ENCODE peak calls at places on chromosomes 6 and 20, in four cellular contexts. S, D, H and Y are unnamed samples.

GRCh38 chr20:63963348-63963741 is 6.4 kb downstream of the ZNF512B start:
- DNase-seq in D (no peak), H (peak; percentile 24), S (no peak), Y (no peak)

GRCh38 chr6:64145658-64146057 is 510.1 kb downstream of the PHF3 start:
- DNase-seq in D (no peak), S (no peak), H (no peak), Y (no peak)

GRCh38 chr6:99933129-99933528 is 60.9 kb downstream of the MCHR2 start:
- DNase-seq in S (no peak), H (no peak), D (no peak), Y (no peak)

GRCh38 chr6:10248378-10248843 is 166.5 kb downstream of the TFAP2A start:
- DNase-seq in D (no peak), H (no peak), S (no peak), Y (no peak)

GRCh38 chr6:3075522-3076113 is 7.3 kb downstream of the RIPK1 start:
- DNase-seq in D (no peak), S (no peak), H (no peak), Y (no peak)

GRCh38 chr6:20755631-20756030 is 221.4 kb downstream of the CDKAL1 start:
- DNase-seq in D (no peak), S (no peak), H (no peak), Y (no peak)

GRCh38 chr20:18906046-18906445 is 92.5 kb downstream of the SCP2D1 start:
- DNase-seq in S (no peak), H (no peak), D (no peak), Y (no peak)

GRCh38 chr6:43457643-43458042 is 2.3 kb upstream of the DLK2 start:
- DNase-seq in S (no peak), D (no peak), H (no peak), Y (no peak)

GRCh38 chr20:38550274-38550673 is 30.7 kb upstream of the ADIG start:
- DNase-seq in S (no peak), D (no peak), H (no peak), Y (no peak)

GRCh38 chr20:55616367-55616766 is 389.0 kb downstream of the CBLN4 start:
- DNase-seq in S (no peak), H (no peak), D (no peak), Y (no peak)

GRCh38 chr6:105592329-105592728 is 189.4 kb upstream of the PREP start:
- DNase-seq in D (peak; percentile 39), S (no peak), H (no peak), Y (no peak)

GRCh38 chr6:136437246-136437645 is 113.0 kb downstream of the MAP7 start:
- DNase-seq in H (no peak), D (no peak), S (no peak), Y (no peak)

GRCh38 chr20:53942121-53942816 is 128.1 kb downstream of the BCAS1 start:
- DNase-seq in S (no peak), H (no peak), D (no peak), Y (no peak)

GRCh38 chr6:52284131-52284459 is 447 bp downstream of the MCM3 start:
- DNase-seq in D (peak; percentile 21), S (no peak), H (peak; percentile 35), Y (no peak)

GRCh38 chr20:18717062-18717461 is 96.5 kb upstream of the SCP2D1 start:
- DNase-seq in H (no peak), D (no peak), S (no peak), Y (no peak)

GRCh38 chr6:9927271-9927670 is 487.6 kb downstream of the TFAP2A start:
- DNase-seq in H (no peak), D (no peak), S (no peak), Y (no peak)

GRCh38 chr6:113755449-113756289 is 101.5 kb upstream of the MARCKS start:
- DNase-seq in D (no peak), S (no peak), H (no peak), Y (no peak)

GRCh38 chr20:63768591-63769515 is 29.3 kb downstream of the SLC2A4RG start:
- DNase-seq in D (no peak), H (peak; percentile 14), S (no peak), Y (no peak)

GRCh38 chr6:156795825-156796224 is 18.6 kb downstream of the ARID1B start:
- DNase-seq in D (no peak), H (peak; percentile 51), S (no peak), Y (no peak)

GRCh38 chr6:156793224-156793623 is 16.0 kb downstream of the ARID1B start:
- DNase-seq in D (no peak), H (no peak), S (no peak), Y (no peak)

GRCh38 chr6:156796627-156797026 is 19.4 kb downstream of the ARID1B start:
- DNase-seq in S (no peak), H (no peak), D (no peak), Y (no peak)

GRCh38 chr6:156794546-156794945 is 17.4 kb downstream of the ARID1B start:
- DNase-seq in S (no peak), H (no peak), D (no peak), Y (no peak)

GRCh38 chr6:156794963-156795362 is 17.8 kb downstream of the ARID1B start:
- DNase-seq in H (no peak), D (no peak), S (no peak), Y (no peak)
- H3K27ac ChIP-seq in H (no peak overlapping the region), D (no peak overlapping the region), S (no peak overlapping the region), Y (no peak overlapping the region)

DNA sequence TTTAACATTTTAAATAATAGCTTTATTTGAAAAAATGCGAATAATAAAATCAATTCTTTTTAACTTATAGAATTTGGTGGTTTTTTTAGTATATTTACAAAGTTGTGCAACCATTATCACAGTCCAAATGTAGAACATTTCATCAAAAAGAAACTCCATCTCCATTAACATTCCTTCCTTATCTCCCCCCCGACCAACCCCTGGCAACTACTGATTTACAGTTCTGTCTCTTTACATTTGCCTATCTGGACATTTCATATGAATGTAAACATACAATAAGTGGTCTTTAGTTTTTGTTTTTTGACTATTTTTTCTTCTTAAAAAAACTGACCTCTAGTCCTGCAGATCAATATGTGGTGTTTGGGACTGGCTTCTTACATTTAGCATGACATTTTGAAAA is 344.6 kb downstream of the NKAIN2 start:
- DNase-seq in S (no peak), H (no peak), D (no peak), Y (no peak)
- TF ChIP-seq POLR2A in S (no peak), H (no peak), D (no peak), Y (no peak)

DNA sequence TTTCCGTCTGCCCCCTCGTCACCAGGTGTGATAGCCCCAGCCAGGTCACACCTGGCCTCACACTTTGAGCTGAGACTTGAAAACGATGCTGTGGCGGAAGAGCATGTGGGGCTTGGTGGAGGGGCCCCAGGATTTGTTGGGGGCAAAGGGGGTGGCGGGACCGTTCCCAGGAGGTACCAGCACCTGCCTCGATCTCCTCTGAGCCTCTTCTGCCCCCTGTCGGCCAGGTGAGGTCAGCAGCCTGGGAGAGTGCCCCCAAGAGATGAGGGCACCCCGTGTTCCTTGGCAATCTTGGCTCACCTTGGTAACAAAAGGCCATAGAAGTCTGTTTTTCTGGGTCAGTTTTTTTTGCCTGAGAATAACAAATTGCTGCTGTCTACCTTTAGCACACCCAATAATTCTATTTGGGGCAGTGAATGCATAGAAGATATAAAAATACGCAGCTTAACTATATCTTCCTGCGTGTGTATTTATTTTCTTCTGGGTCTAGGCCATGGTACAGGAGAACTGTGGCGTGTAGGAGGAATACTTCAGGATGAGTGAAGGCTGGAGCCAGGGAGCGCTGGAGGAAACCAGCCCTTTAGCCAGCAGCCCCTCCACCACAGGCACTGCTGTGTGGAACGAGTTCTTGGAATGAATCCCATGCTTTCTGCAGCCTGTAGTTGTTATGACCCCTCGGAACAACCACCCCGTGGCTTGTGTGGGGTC is 25.2 kb downstream of the SPATA2 start:
- DNase-seq in S (no peak), D (no peak), H (no peak), Y (peak; percentile 52)
- H3K4me1 ChIP-seq in S (no peaks in the 10 kb centered on the region), D (peaks cover 16% of the 10 kb centered on the region), H (peaks cover 77% of the 10 kb centered on the region), Y (peaks cover 85% of the 10 kb centered on the region)

DNA sequence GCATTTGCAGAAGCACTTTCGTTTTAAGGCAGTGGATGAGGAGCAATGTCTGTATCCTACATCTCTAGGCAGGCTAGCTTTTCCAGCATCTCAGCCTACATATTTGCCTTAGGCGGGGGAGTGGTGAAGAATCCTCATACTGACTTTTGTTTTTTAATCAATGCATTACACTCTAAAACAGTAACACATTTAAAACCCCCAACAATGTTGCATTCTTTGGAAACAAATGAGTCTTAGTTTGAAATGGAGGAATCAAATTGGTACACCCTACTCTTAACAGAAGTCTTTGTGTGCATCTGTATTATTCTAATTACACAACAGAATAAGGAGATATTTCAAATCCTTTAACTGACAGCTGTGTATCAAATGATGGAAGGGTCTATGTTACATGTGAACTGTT is 9.0 kb downstream of the NKAIN2 start:
- DNase-seq in H (no peak), S (no peak), D (no peak), Y (no peak)
- H3K27ac ChIP-seq in H (no peak overlapping the region), S (no peak overlapping the region), D (no peak overlapping the region), Y (no peak overlapping the region)

GRCh38 chr20:25750765-25751696 is 54.4 kb upstream of the ZNF337 start:
- DNase-seq in S (no peak), D (no peak), H (peak; percentile 58), Y (peak; percentile 58)
- TF ChIP-seq POLR2A in S (no peak), D (no peak), H (no peak), Y (no peak)

GRCh38 chr6:16722616-16723015 is 38.6 kb downstream of the ATXN1 start:
- DNase-seq in H (no peak), D (no peak), S (no peak), Y (no peak)

GRCh38 chr6:16723833-16724232 is 37.4 kb downstream of the ATXN1 start:
- DNase-seq in S (peak; percentile 47), D (no peak), H (no peak), Y (no peak)

GRCh38 chr6:16721977-16722376 is 39.3 kb downstream of the ATXN1 start:
- DNase-seq in H (no peak), D (no peak), S (no peak), Y (no peak)

GRCh38 chr6:16727996-16728395 is 33.3 kb downstream of the ATXN1 start:
- DNase-seq in D (no peak), H (peak; percentile 30), S (no peak), Y (no peak)

DNA sequence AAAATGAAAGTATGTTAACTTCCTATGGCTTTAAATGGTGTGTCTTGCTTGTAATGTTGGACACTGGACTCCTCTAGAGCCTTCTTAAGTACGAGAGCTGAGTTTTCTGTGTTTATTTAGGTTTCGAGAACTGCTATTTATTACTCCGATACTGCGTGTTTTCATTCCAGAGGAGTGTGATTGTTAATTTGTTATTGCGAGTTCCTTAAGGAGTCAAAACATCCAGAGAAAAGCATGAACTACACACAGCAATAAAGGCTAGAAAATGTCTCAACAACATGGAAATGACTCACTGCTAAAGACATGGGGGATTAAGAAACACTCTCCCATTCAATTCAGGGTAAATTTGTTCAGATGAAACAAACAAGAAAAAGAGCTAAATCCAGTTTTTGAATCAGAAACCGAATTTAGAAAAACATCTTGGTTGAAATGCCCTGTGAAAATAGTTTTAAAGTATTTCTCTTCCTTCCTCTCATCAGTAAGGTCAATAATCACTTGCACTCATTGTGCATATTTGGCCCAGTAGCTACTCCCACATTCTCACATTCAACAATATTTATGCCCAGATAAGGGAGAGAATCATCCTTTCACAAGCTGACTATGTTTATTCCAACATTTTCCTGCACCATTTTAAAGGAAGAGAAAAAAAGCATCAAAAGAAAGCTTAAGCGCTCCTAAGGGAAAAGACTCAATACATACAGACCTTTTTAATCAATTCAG is 36.0 kb downstream of the ATXN1 start:
- DNase-seq in D (no peak), H (no peak), S (no peak), Y (no peak)
- H3K4me1 ChIP-seq in D (peaks cover 6% of the 10 kb centered on the region), H (peaks cover 34% of the 10 kb centered on the region), S (peaks cover 4% of the 10 kb centered on the region), Y (peaks cover 86% of the 10 kb centered on the region)

GRCh38 chr6:90284236-90284744 is 12.4 kb downstream of the BACH2 start:
- DNase-seq in H (no peak), S (no peak), D (no peak), Y (no peak)
- H3K27ac ChIP-seq in H (no peak overlapping the region), S (no peak overlapping the region), D (no peak overlapping the region), Y (no peak overlapping the region)